ENCODE peak calls at places on chromosomes 12 and 14, in four cellular contexts. One of them, this sample, is unnamed.

GRCh38 chr14:30252800-30253425 is 306.0 kb upstream of the G2E3 start:
- DNase-seq in brain microvascular endothelial cell: no peak
- DNase-seq in WERI-Rb-1: no peak
- DNase-seq in lower lobe of right lung: no peak
- DNase-seq in this sample: no peak

GRCh38 chr12:61308220-61308619 is 952.0 kb upstream of the USP15 start:
- DNase-seq in lower lobe of right lung: no peak
- DNase-seq in WERI-Rb-1: no peak
- DNase-seq in brain microvascular endothelial cell: no peak
- DNase-seq in this sample: no peak

GRCh38 chr12:54394281-54394719 is 9.8 kb upstream of the ZNF385A start:
- DNase-seq in brain microvascular endothelial cell: peak
- DNase-seq in lower lobe of right lung: no peak
- DNase-seq in WERI-Rb-1: peak
- DNase-seq in this sample: peak

GRCh38 chr12:67649165-67650126 is 901 bp downstream of the DYRK2 start:
- DNase-seq in brain microvascular endothelial cell: no peak
- DNase-seq in WERI-Rb-1: peak
- DNase-seq in lower lobe of right lung: peak
- DNase-seq in this sample: peak

GRCh38 chr12:131332224-131332623 is 378.5 kb downstream of the ADGRD1 start:
- DNase-seq in brain microvascular endothelial cell: no peak
- DNase-seq in WERI-Rb-1: no peak
- DNase-seq in lower lobe of right lung: no peak
- DNase-seq in this sample: no peak

GRCh38 chr12:29695026-29695425 is 88.7 kb downstream of the TMTC1 start:
- DNase-seq in brain microvascular endothelial cell: no peak
- DNase-seq in lower lobe of right lung: no peak
- DNase-seq in WERI-Rb-1: no peak
- DNase-seq in this sample: no peak

GRCh38 chr14:76784881-76785280 is 23.6 kb downstream of the VASH1 start:
- DNase-seq in WERI-Rb-1: peak
- DNase-seq in lower lobe of right lung: peak
- DNase-seq in brain microvascular endothelial cell: peak
- DNase-seq in this sample: peak

GRCh38 chr14:71362920-71363584 is 455.8 kb downstream of the PCNX1 start:
- DNase-seq in brain microvascular endothelial cell: peak
- DNase-seq in lower lobe of right lung: no peak
- DNase-seq in WERI-Rb-1: peak
- DNase-seq in this sample: no peak

GRCh38 chr12:93191956-93192355 is 185.8 kb upstream of the NUDT4 start:
- DNase-seq in WERI-Rb-1: no peak
- DNase-seq in brain microvascular endothelial cell: no peak
- DNase-seq in lower lobe of right lung: no peak
- DNase-seq in this sample: no peak

GRCh38 chr14:20614038-20614840 is 23.1 kb upstream of the RNASE12 start:
- DNase-seq in brain microvascular endothelial cell: no peak
- DNase-seq in lower lobe of right lung: no peak
- DNase-seq in WERI-Rb-1: no peak
- DNase-seq in this sample: no peak

GRCh38 chr12:80222261-80222660 is 122.9 kb downstream of the OTOGL start:
- DNase-seq in lower lobe of right lung: no peak
- DNase-seq in WERI-Rb-1: no peak
- DNase-seq in brain microvascular endothelial cell: peak
- DNase-seq in this sample: no peak
- TF ChIP-seq CTCF in lower lobe of right lung: no peak
- TF ChIP-seq CTCF in WERI-Rb-1: no peak
- TF ChIP-seq CTCF in brain microvascular endothelial cell: no peak
- TF ChIP-seq CTCF in this sample: no peak

GRCh38 chr12:19181666-19182426 is 52.3 kb downstream of the PLEKHA5 start:
- DNase-seq in WERI-Rb-1: no peak
- DNase-seq in brain microvascular endothelial cell: no peak
- DNase-seq in lower lobe of right lung: no peak
- DNase-seq in this sample: no peak
- TF ChIP-seq CTCF in WERI-Rb-1: no peak
- TF ChIP-seq CTCF in brain microvascular endothelial cell: peak
- TF ChIP-seq CTCF in lower lobe of right lung: no peak
- TF ChIP-seq CTCF in this sample: no peak

DNA sequence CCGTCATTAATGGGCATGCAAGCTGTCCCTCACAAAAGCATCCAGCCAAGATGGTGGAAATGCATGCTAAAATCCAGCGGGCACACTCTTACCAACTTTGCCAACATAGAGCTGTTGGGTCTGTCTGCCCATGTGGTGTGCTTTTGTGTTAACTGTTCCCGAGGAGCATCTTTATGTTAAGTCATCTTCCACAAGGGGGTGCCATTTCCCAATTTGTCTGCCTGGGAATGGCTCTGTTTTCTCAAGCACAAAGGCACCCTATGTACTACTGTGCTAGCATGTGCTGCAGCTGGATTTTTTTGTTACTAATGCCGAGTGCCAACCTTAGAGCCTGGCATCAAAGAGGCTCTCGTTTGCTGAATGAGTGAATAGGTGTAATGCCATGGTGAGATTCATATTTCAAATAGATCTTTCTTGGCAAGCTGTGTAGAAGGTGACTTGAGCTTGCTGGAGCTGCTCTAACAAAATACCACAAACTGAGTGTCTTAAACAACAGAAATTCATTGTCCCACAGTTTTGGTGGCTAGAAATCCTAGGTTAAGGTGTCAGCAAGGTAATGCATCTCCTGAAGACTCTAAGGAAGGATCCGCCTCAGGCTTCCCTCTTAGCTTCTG is 74.3 kb downstream of the TRHDE start:
- DNase-seq in WERI-Rb-1: peak
- DNase-seq in lower lobe of right lung: no peak
- DNase-seq in brain microvascular endothelial cell: peak
- DNase-seq in this sample: peak
- TF ChIP-seq CTCF in WERI-Rb-1: peak
- TF ChIP-seq CTCF in lower lobe of right lung: peak
- TF ChIP-seq CTCF in brain microvascular endothelial cell: peak
- TF ChIP-seq CTCF in this sample: peak

DNA sequence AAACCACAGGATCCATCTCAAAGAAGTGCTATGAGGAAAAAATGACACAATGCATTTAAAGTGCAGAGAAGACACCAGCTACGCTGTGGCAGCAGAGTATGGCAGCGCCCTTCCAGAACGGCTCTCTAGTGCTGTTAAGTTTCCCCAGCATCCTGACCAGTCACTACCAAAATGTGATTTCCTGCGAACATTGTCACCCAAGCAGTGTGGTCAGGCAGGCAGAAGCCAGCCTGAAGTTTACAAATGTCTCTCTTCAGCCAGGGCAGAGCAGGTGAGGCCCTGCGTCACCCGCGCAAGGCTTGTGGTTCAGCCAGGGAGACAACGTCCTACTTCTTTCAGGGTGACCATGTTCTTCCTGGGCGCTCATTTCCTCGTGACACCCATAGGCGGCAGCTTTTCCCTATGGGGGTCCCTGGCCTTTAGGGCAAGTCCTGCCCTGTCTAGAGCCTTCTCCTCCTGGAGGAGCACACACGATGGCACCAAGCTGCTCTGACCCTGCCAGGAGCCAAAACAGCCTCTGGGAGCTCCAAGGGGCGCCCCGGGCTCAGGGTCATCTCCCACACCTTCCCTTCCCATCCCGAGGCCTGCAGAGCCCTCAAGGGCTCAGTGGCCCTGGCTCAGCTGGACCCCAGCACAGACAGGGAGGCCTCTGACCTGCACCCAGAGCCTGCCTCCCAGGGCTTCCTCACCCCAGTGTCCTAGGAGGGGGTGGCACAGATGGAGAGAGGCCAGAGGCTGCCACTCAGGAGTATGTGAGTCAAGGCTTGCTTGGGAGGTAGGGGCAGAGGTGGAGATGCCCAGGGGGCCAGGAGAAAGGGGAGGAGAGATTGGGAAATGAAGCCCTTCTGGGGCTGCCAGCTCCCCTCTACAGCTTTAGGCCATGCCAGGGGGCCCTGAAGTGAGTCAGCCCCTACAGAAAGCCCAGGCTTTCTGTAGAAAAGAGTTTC is 41.9 kb downstream of the PSMA6 start:
- DNase-seq in brain microvascular endothelial cell: no peak
- DNase-seq in lower lobe of right lung: no peak
- DNase-seq in WERI-Rb-1: no peak
- DNase-seq in this sample: no peak
- TF ChIP-seq CTCF in brain microvascular endothelial cell: peak
- TF ChIP-seq CTCF in lower lobe of right lung: no peak
- TF ChIP-seq CTCF in WERI-Rb-1: no peak
- TF ChIP-seq CTCF in this sample: no peak

This sample was measured in glutamatergic neuron.